ENCODE peak calls at places on chromosomes 6 and 20, in seven cellular contexts. L is stimulated activated naive CD8-positive, alpha-beta T cell treated with anti-CD3 and anti-CD28 coated beads, Interleukin-15, Interleukin-2, amounts not matched to agents 100 U/mL and 50 U/mL, for 24 hours; X is germinal center; P is T1000; J is psoas muscle; T is neural crest cell; G is NCI-H2171. Z is an unnamed sample.

GRCh38 chr6:106084106-106084963 is 1.8 kb upstream of the PRDM1 start:
- DNase-seq in G (no peak), T (no peak), P (peak; percentile 45), J (peak; percentile 73), L (no peak), X (peak; percentile 67), Z (peak; percentile 73)

GRCh38 chr6:42190784-42191183 is 4.0 kb downstream of the GUCA1B start:
- DNase-seq in P (no peak), J (no peak), X (no peak), G (no peak), T (no peak), L (no peak), Z (no peak)

GRCh38 chr6:158086706-158087518 is 81.2 kb downstream of the SERAC1 start:
- DNase-seq in L (no peak), X (no peak), T (no peak), J (no peak), P (no peak), G (no peak), Z (no peak)

GRCh38 chr6:154497118-154497517 is 13.4 kb downstream of the CNKSR3 start:
- DNase-seq in T (no peak), L (no peak), P (no peak), X (no peak), J (no peak), G (no peak), Z (no peak)

GRCh38 chr6:168589275-168589674 is 148.3 kb downstream of the SMOC2 start:
- DNase-seq in T (no peak), X (no peak), G (no peak), P (no peak), L (no peak), J (no peak), Z (no peak)

GRCh38 chr6:95693108-95693507 is 115.8 kb downstream of the MANEA start:
- DNase-seq in J (no peak), L (no peak), T (peak; percentile 9), X (no peak), G (no peak), P (no peak), Z (no peak)

GRCh38 chr20:57251949-57252348 is 14.5 kb downstream of the BMP7 start:
- DNase-seq in P (no peak), G (no peak), X (no peak), L (no peak), T (no peak), J (no peak), Z (no peak)

GRCh38 chr6:79404677-79405076 is 132.6 kb downstream of the LCA5 start:
- DNase-seq in G (no peak), T (no peak), X (no peak), J (no peak), P (no peak), L (no peak), Z (no peak)

GRCh38 chr6:168029459-168030217 is 32.2 kb downstream of the KIF25 start:
- DNase-seq in T (no peak), X (no peak), J (no peak), L (no peak), P (no peak), G (no peak), Z (no peak)

GRCh38 chr6:91781946-91782345 is 1195.1 kb upstream of the MAP3K7 start:
- DNase-seq in G (peak; percentile 20), P (no peak), X (no peak), T (peak; percentile 3), J (peak; percentile 53), L (no peak), Z (peak; percentile 88)

GRCh38 chr20:12729326-12729725 is 279.4 kb upstream of the SPTLC3 start:
- DNase-seq in G (no peak), T (no peak), L (no peak), J (no peak), P (no peak), X (no peak), Z (no peak)

Z was measured in DMS 273 treated with DMSO at 0.1 percent for 48 hours.